ENCODE peak calls at places on chromosomes 12 and 14, in six cellular contexts. L is DND-41; V is astrocyte; H is A673; E is GM23248; X is CD8-positive, alpha-beta T cell. D is an unnamed sample.

GRCh38 chr12:117473856-117474255 is 112.4 kb upstream of the NOS1 start:
- DNase-seq in L (no peak), V (no peak), H (no peak), E (no peak), X (no peak), D (no peak)

GRCh38 chr14:50823051-50823762 is 7.8 kb downstream of the NIN start:
- DNase-seq in L (no peak), V (no peak), H (no peak), E (peak; percentile 79), X (no peak), D (no peak)

GRCh38 chr14:100292301-100292775 is 13.9 kb downstream of the SLC25A29 start:
- DNase-seq in L (no peak), V (no peak), H (no peak), E (no peak), X (no peak), D (no peak)

GRCh38 chr12:124904306-124905098 is 9.9 kb downstream of the UBC start:
- DNase-seq in L (no peak), V (peak; percentile 89), H (no peak), E (peak; percentile 99), X (no peak), D (peak; percentile 94)

GRCh38 chr12:63103489-63104131 is 47.4 kb downstream of the AVPR1A start:
- DNase-seq in L (peak; percentile 15), V (no peak), H (peak; percentile 46), E (peak; percentile 50), X (no peak), D (no peak)

GRCh38 chr12:3379079-3379478 is 111.9 kb upstream of the PRMT8 start:
- DNase-seq in L (no peak), V (no peak), H (no peak), E (no peak), X (no peak), D (no peak)

GRCh38 chr14:94547151-94547680 is 14.0 kb upstream of the SERPINA4 start:
- DNase-seq in L (no peak), V (no peak), H (no peak), E (no peak), X (no peak), D (no peak)

GRCh38 chr12:98594050-98594853 is 766 bp downstream of the SLC25A3 start:
- DNase-seq in L (no peak), V (no peak), H (peak; percentile 40), E (peak; percentile 71), X (no peak), D (peak; percentile 12)

GRCh38 chr12:109259545-109259895 is 49.6 kb downstream of the FOXN4 start:
- DNase-seq in L (no peak), V (no peak), H (no peak), E (no peak), X (no peak), D (no peak)

GRCh38 chr12:109263439-109263838 is 45.6 kb downstream of the FOXN4 start:
- DNase-seq in L (no peak), V (no peak), H (no peak), E (no peak), X (no peak), D (no peak)

GRCh38 chr12:109264095-109264942 is 44.8 kb downstream of the FOXN4 start:
- DNase-seq in L (peak; percentile 52), V (peak; percentile 13), H (peak; percentile 87), E (peak; percentile 86), X (no peak), D (peak; percentile 66)

GRCh38 chr12:109261087-109261486 is 48.0 kb downstream of the FOXN4 start:
- DNase-seq in L (no peak), V (no peak), H (no peak), E (no peak), X (no peak), D (no peak)

DNA sequence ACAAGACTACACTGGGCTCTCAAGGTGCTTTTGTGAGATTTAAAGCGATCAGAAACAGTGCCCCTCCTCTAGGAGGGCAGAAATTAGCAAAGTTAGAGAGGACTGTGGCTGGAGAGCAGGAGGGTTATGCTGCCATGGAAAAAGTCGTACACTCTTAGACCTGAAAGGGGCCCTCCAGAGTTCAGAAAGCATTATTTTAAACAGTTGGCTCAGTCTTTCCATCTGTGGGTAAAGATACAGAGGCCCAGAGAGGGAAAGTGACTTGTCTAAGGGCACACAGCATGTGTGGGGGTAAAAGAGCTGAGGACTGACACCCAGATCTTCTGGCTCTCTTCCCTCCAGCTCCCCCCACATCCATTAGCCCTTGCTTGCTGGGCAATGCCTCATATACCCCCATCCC is 47.1 kb downstream of the FOXN4 start:
- DNase-seq in L (no peak), V (no peak), H (no peak), E (no peak), X (no peak), D (no peak)
- H3K36me3 ChIP-seq in L (no peaks in the 10 kb centered on the region), V (no peaks in the 10 kb centered on the region), H (no peaks in the 10 kb centered on the region), E (no peaks in the 10 kb centered on the region), X (peaks cover 6% of the 10 kb centered on the region), D (no peaks in the 10 kb centered on the region)

GRCh38 chr12:30458453-30458852 is 237.2 kb downstream of the IPO8 start:
- DNase-seq in L (no peak), V (no peak), H (no peak), E (no peak), X (no peak), D (no peak)

GRCh38 chr12:30461011-30461670 is 234.5 kb downstream of the IPO8 start:
- DNase-seq in L (no peak), V (peak; percentile 56), H (no peak), E (no peak), X (no peak), D (no peak)

GRCh38 chr12:30462249-30462648 is 233.4 kb downstream of the IPO8 start:
- DNase-seq in L (no peak), V (no peak), H (no peak), E (no peak), X (no peak), D (no peak)

GRCh38 chr12:30466093-30466492 is 229.6 kb downstream of the IPO8 start:
- DNase-seq in L (no peak), V (no peak), H (no peak), E (no peak), X (no peak), D (no peak)

DNA sequence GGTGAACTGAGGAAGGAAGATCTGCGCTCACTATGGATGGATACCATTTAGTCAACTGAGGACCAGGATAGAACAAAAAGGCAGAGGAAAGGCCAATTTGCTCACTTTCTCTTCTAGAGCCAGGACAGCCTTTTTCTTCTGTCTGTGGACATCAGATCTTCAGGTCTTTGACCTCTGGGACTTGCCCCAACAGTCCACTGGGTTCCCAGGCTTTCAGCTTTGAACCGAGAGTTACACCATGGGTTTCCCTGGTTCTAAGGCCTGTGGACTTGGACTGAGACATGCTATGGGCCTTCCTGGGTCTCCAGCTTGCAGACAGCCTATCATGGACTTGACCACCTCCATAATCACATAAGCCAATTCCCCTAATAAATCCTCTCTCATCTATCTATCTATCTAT is 232.0 kb downstream of the IPO8 start:
- DNase-seq in L (no peak), V (no peak), H (no peak), E (no peak), X (no peak), D (no peak)
- H3K36me3 ChIP-seq in L (no peaks in the 10 kb centered on the region), V (no peaks in the 10 kb centered on the region), H (no peaks in the 10 kb centered on the region), E (no peaks in the 10 kb centered on the region), X (no peaks in the 10 kb centered on the region), D (no peaks in the 10 kb centered on the region)

GRCh38 chr14:88468396-88468795 is 82.9 kb downstream of the SPATA7 start:
- DNase-seq in L (no peak), V (peak; percentile 92), H (no peak), E (peak; percentile 68), X (no peak), D (no peak)
- H3K36me3 ChIP-seq in L (no peaks in the 10 kb centered on the region), V (peaks cover 38% of the 10 kb centered on the region), H (no peaks in the 10 kb centered on the region), E (peaks cover 31% of the 10 kb centered on the region), X (no peaks in the 10 kb centered on the region), D (peaks cover 5% of the 10 kb centered on the region)

DNA sequence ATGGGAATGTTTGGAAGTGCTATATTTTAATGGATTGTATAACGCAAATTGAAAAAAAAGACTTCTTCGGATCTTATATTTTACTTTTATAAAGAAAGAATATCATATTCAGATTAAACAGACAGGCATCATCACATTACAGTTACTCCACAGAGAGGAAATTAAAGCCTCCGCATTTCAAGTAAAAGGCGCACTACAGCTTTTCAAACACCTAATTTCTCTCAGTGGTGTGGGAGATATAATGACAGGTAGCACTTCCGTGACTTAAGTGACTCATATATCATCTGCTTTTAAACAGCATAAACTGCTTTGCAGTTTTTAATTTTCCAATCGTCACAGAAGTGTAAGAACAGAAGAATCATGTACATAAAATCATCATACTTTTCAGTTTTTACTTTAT is 751.4 kb downstream of the FSCB start:
- DNase-seq in L (no peak), V (no peak), H (no peak), E (no peak), X (no peak), D (no peak)
- H3K36me3 ChIP-seq in L (no peaks in the 10 kb centered on the region), V (no peaks in the 10 kb centered on the region), H (no peaks in the 10 kb centered on the region), E (no peaks in the 10 kb centered on the region), X (no peaks in the 10 kb centered on the region), D (no peaks in the 10 kb centered on the region)

GRCh38 chr12:89777685-89778379 is 69.2 kb upstream of the ATP2B1 start:
- DNase-seq in L (no peak), V (no peak), H (no peak), E (no peak), X (no peak), D (no peak)

GRCh38 chr12:89779090-89779489 is 70.5 kb upstream of the ATP2B1 start:
- DNase-seq in L (no peak), V (no peak), H (no peak), E (no peak), X (no peak), D (no peak)

GRCh38 chr12:89770391-89770790 is 61.8 kb upstream of the ATP2B1 start:
- DNase-seq in L (peak; percentile 70), V (peak; percentile 51), H (no peak), E (no peak), X (no peak), D (no peak)

GRCh38 chr12:89781161-89781560 is 72.5 kb upstream of the ATP2B1 start:
- DNase-seq in L (no peak), V (no peak), H (no peak), E (no peak), X (no peak), D (no peak)

DNA sequence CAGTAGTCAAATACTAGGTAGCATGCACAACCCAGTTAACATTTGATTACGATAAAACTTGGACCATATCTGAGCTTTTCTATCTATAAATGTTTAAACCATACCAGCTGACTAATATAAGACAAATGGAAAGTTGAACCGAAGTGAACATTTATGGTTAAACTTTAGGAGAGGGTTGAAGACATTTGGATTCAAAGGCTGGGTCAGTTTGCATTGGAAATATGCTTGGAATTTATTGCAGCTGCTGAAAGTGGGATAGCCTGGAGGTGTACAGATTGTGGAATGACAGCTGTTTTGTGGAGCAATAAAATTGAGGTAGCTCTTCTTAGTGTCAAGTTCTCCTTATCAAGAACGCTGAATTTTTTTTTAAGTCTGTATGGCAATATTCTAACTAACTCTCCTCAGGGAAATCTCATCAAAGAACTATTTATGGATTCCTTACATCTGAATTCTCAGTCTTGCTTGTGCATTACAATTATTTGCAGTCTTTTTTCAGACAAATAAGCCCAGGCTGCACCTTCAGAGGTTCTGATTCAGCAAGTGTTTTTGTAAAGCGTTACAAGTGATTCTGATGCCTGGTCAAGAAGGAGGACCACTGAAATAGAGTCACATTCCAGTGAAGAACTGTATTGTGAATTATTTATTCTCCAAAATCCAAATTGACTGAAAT is 66.8 kb upstream of the ATP2B1 start:
- DNase-seq in L (no peak), V (peak; percentile 32), H (no peak), E (no peak), X (no peak), D (no peak)
- H3K36me3 ChIP-seq in L (no peaks in the 10 kb centered on the region), V (no peaks in the 10 kb centered on the region), H (no peaks in the 10 kb centered on the region), E (no peaks in the 10 kb centered on the region), X (no peaks in the 10 kb centered on the region), D (no peaks in the 10 kb centered on the region)

GRCh38 chr12:50799908-50800307 is 36.0 kb downstream of the ATF1 start:
- DNase-seq in L (no peak), V (no peak), H (peak; percentile 19), E (peak; percentile 38), X (no peak), D (no peak)
- H3K36me3 ChIP-seq in L (peaks cover 63% of the 10 kb centered on the region), V (peaks cover 24% of the 10 kb centered on the region), H (peaks cover 39% of the 10 kb centered on the region), E (peaks cover 48% of the 10 kb centered on the region), X (peaks cover 40% of the 10 kb centered on the region), D (peaks cover 78% of the 10 kb centered on the region)

GRCh38 chr12:111442301-111443045 is 36.8 kb downstream of the SH2B3 start:
- DNase-seq in L (no peak), V (no peak), H (no peak), E (no peak), X (no peak), D (no peak)
- H3K36me3 ChIP-seq in L (peaks cover 72% of the 10 kb centered on the region), V (peaks cover 4% of the 10 kb centered on the region), H (peaks cover 28% of the 10 kb centered on the region), E (peaks cover 5% of the 10 kb centered on the region), X (peaks cover 4% of the 10 kb centered on the region), D (peaks cover 41% of the 10 kb centered on the region)

D was measured in MG63.